ENCODE peak calls at places on chromosomes 3 and 15, in four cellular contexts. C is KBM-7, M is osteoblast, A is posterior vena cava. Z is an unnamed sample.

GRCh38 chr3:63927623-63928280 is 15.6 kb upstream of the SCAANT1 start:
- DNase-seq in C (no peak), A (no peak), M (no peak), Z (no peak)

GRCh38 chr3:52671676-52672075 is 14.0 kb downstream of the PBRM1 start:
- DNase-seq in M (no peak), C (no peak), A (no peak), Z (no peak)

GRCh38 chr15:75191235-75191634 is 10.4 kb upstream of the C15orf39 start:
- DNase-seq in C (no peak), M (peak), A (no peak), Z (no peak)

GRCh38 chr3:33074217-33075067 is 22.5 kb downstream of the GLB1 start:
- DNase-seq in A (no peak), C (peak), M (peak), Z (peak)

GRCh38 chr3:194632983-194633348 is 253 bp downstream of the TMEM44 start:
- DNase-seq in C (no peak), A (peak), M (peak), Z (no peak)

GRCh38 chr15:36886135-36887011 is 214.0 kb downstream of the MEIS2 start:
- DNase-seq in C (no peak), M (no peak), A (no peak), Z (no peak)

GRCh38 chr15:60859996-60860494 is 369.1 kb downstream of the RORA start:
- DNase-seq in M (no peak), A (no peak), C (no peak), Z (no peak)

GRCh38 chr3:174821477-174821876 is 37.7 kb upstream of the NAALADL2 start:
- DNase-seq in A (no peak), M (no peak), C (no peak), Z (no peak)

GRCh38 chr3:43960448-43960840 is 269.7 kb downstream of the ABHD5 start:
- DNase-seq in C (peak), A (no peak), M (no peak), Z (no peak)

GRCh38 chr3:73707772-73708171 is 83.0 kb upstream of the PDZRN3 start:
- DNase-seq in M (no peak), C (no peak), A (no peak), Z (no peak)

GRCh38 chr3:32062950-32063582 is 43.4 kb upstream of the GPD1L start:
- DNase-seq in A (no peak), M (no peak), C (no peak), Z (no peak)

GRCh38 chr3:161823910-161824309 is 327.3 kb downstream of the OTOL1 start:
- DNase-seq in A (no peak), M (no peak), C (no peak), Z (no peak)

GRCh38 chr3:149393355-149394165 is 16.1 kb upstream of the TM4SF1 start:
- DNase-seq in A (peak), C (peak), M (no peak), Z (no peak)

GRCh38 chr15:82900511-82900910 is 52.0 kb downstream of the HOMER2 start:
- DNase-seq in C (no peak), M (no peak), A (no peak), Z (no peak)

GRCh38 chr3:130787422-130788068 is 40.9 kb upstream of the PIK3R4 start:
- DNase-seq in C (no peak), M (no peak), A (no peak), Z (no peak)

GRCh38 chr3:183825380-183826161 is at the start of gene MAP6D1:
- DNase-seq in M (peak), A (peak), C (peak), Z (peak)

GRCh38 chr15:35549567-35549966 is 3.6 kb upstream of the DPH6 start:
- DNase-seq in M (no peak), C (no peak), A (no peak), Z (no peak)

GRCh38 chr3:184004483-184004882 is 13.2 kb downstream of the ABCC5 start:
- DNase-seq in M (no peak), A (no peak), C (no peak), Z (no peak)

GRCh38 chr3:50971487-50971924 is 296.8 kb downstream of the DOCK3 start:
- DNase-seq in C (peak), M (peak), A (no peak), Z (peak)

GRCh38 chr3:107767897-107768605 is 245.3 kb downstream of the BBX start:
- DNase-seq in C (peak), A (no peak), M (no peak), Z (no peak)

GRCh38 chr3:26613999-26614398 is 8.6 kb upstream of the LRRC3B start:
- DNase-seq in M (no peak), C (no peak), A (no peak), Z (no peak)

GRCh38 chr3:14265246-14265962 is 86.8 kb downstream of the LSM3 start:
- DNase-seq in A (no peak), C (no peak), M (peak), Z (peak)

GRCh38 chr15:42494998-42495360 is 455 bp upstream of the SNAP23 start:
- DNase-seq in C (no peak), M (peak), A (no peak), Z (peak)

GRCh38 chr15:61549727-61550126 is 320.6 kb upstream of the RORA start:
- DNase-seq in M (no peak), A (no peak), C (no peak), Z (no peak)

GRCh38 chr3:69890094-69890493 is 109.4 kb upstream of the SAMMSON start:
- DNase-seq in M (no peak), C (no peak), A (no peak), Z (no peak)

GRCh38 chr3:12643724-12644123 is 20.2 kb downstream of the RAF1 start:
- DNase-seq in M (no peak), C (no peak), A (no peak), Z (no peak)

Z was measured in NCI-H460.